ENCODE peak calls at places on chromosomes 7 and 10, in four cellular contexts. O is heart left ventricle, Z is esophagus squamous epithelium, R is tibial artery. G is an unnamed sample.
A peak's percentile ranks its signal among the peaks of the same experiment; 100 is the strongest.

GRCh38 chr10:88962336-88962735 is 9.8 kb upstream of the ACTA2 start:
- DNase-seq in O (no peak), Z (no peak), R (no peak), G (no peak)

GRCh38 chr10:132407243-132407746 is 10.3 kb downstream of the PWWP2B start:
- DNase-seq in O (peak; percentile 60), Z (no peak), R (no peak), G (no peak)

GRCh38 chr7:28858206-28858605 is 99.9 kb downstream of the TRIL start:
- DNase-seq in O (no peak), Z (no peak), R (no peak), G (no peak)

GRCh38 chr10:34491666-34492065 is 323.4 kb downstream of the PARD3 start:
- DNase-seq in O (no peak), Z (no peak), R (no peak), G (no peak)

GRCh38 chr10:28459453-28460144 is 73.3 kb upstream of the WAC start:
- DNase-seq in O (no peak), Z (no peak), R (no peak), G (no peak)

GRCh38 chr10:47165711-47166404 is 134.1 kb upstream of the GDF10 start:
- DNase-seq in O (peak; percentile 58), Z (no peak), R (peak; percentile 90), G (peak; percentile 22)

GRCh38 chr7:104395162-104395561 is 66.8 kb downstream of the LHFPL3 start:
- DNase-seq in O (no peak), Z (no peak), R (no peak), G (no peak)

GRCh38 chr7:24702674-24703235 is 54.5 kb downstream of the GSDME start:
- DNase-seq in O (no peak), Z (no peak), R (no peak), G (no peak)

GRCh38 chr10:114394531-114394930 is 9.8 kb downstream of the AFAP1L2 start:
- DNase-seq in O (no peak), Z (no peak), R (no peak), G (no peak)

DNA sequence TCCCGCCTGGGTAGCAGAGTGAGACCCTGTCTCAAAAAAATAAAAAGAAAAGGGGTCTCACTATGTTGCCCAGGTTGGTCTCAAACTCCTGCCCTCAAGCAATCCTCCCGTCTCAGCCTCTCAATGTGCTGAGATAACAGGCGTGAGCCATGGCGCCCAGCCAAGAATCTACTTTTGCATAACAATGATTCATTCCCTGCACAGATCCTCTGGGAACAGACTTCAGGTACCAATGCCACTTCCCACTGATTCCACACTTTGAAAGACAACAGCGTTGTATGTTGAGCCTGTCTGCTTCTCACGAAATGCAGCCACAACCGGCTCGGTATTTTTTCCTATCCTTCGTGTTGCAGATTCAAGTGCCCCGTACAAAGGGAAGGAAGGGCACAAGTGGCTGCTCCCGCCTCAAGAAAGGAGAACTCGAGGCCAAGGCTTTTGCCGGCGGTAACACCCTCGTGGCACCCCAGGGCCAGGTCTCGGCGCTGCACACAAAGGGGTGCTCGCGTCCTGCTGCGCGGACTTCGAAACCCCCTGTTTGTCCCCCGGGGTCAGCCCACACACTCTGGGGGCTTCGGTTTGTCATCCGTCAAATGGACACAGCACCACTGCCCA is 671 bp downstream of the DAGLB start:
- DNase-seq in O (peak; percentile 62), Z (no peak), R (peak; percentile 84), G (peak; percentile 52)
- H3K27ac ChIP-seq in O (peak overlapping the region; percentile 88), Z (peak overlapping the region; percentile 90), R (peak overlapping the region; percentile 89), G (peak overlapping the region; percentile 83)

GRCh38 chr10:102649770-102650654 is 5.7 kb downstream of the TRIM8 start:
- DNase-seq in O (no peak), Z (no peak), R (no peak), G (no peak)

GRCh38 chr10:102648269-102648888 is 4.1 kb downstream of the TRIM8 start:
- DNase-seq in O (no peak), Z (no peak), R (no peak), G (no peak)

GRCh38 chr10:102647433-102648268 is 3.4 kb downstream of the TRIM8 start:
- DNase-seq in O (no peak), Z (no peak), R (no peak), G (no peak)

GRCh38 chr10:102650655-102651454 is 6.6 kb downstream of the TRIM8 start:
- DNase-seq in O (no peak), Z (no peak), R (no peak), G (no peak)

GRCh38 chr10:102648889-102649752 is 4.8 kb downstream of the TRIM8 start:
- DNase-seq in O (no peak), Z (no peak), R (no peak), G (peak; percentile 48)
- H3K4me1 ChIP-seq in O (peaks cover 87% of the 10 kb centered on the region), Z (peaks cover 57% of the 10 kb centered on the region), R (peaks cover 51% of the 10 kb centered on the region), G (peaks cover 35% of the 10 kb centered on the region)

GRCh38 chr10:102115775-102116174 is 4.4 kb downstream of the LDB1 start:
- DNase-seq in O (no peak), Z (no peak), R (no peak), G (no peak)
- H3K27ac ChIP-seq in O (peak overlapping the region; percentile 94), Z (peak overlapping the region; percentile 91), R (peak overlapping the region; percentile 99), G (peak overlapping the region; percentile 92)

GRCh38 chr7:106073701-106074100 is 38.4 kb downstream of the SYPL1 start:
- DNase-seq in O (no peak), Z (no peak), R (no peak), G (no peak)
- H3K4me1 ChIP-seq in O (peaks cover 65% of the 10 kb centered on the region), Z (peaks cover 59% of the 10 kb centered on the region), R (peaks cover 12% of the 10 kb centered on the region), G (peaks cover 4% of the 10 kb centered on the region)

GRCh38 chr10:59373071-59373470 is 10.7 kb upstream of the FAM13C start:
- DNase-seq in O (no peak), Z (no peak), R (no peak), G (no peak)
- H3K27ac ChIP-seq in O (no peak overlapping the region), Z (peak overlapping the region; percentile 42), R (peak overlapping the region; percentile 44), G (no peak overlapping the region)

GRCh38 chr7:6258440-6259182 is 13.8 kb downstream of the CYTH3 start:
- DNase-seq in O (no peak), Z (no peak), R (no peak), G (no peak)
- H3K4me1 ChIP-seq in O (peaks cover 68% of the 10 kb centered on the region), Z (no peaks in the 10 kb centered on the region), R (peaks cover 77% of the 10 kb centered on the region), G (peaks cover 8% of the 10 kb centered on the region)

DNA sequence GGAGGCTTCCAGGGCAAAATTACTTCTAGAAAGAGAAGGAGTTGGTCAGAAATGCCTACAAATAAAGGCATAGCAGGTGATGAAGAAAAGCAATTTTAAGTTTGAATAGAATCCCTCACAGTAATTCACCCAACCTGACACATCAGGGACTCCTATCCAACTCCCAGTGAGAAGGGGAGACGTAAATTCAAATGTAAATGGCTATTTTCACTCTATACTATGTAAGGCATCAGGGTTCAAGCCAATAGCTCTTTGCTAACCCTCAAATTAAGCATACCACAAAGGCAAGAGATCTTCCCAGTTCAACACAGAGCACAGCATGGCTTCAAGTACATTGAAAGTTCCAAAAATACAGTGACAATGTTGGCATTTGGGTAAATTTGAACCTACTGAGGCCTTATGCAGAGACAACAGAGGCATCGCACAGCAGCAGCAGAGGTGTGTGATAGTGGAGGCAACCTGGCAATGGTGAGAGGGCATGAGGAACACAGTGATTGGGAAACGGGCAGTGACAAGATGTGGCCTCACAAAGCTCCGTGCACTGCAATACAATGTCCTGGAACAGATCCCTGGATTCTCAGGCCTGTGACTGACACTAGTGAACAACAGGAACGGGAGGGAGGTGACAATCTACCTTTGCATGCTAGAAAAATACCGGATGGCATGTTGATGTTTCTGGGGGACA is 95.7 kb downstream of the VSTM2A start:
- DNase-seq in O (no peak), Z (no peak), R (no peak), G (no peak)
- H3K27ac ChIP-seq in O (no peak overlapping the region), Z (no peak overlapping the region), R (no peak overlapping the region), G (no peak overlapping the region)

GRCh38 chr10:22630229-22631174 is 83.9 kb downstream of the PIP4K2A start:
- DNase-seq in O (no peak), Z (no peak), R (no peak), G (no peak)
- H3K4me1 ChIP-seq in O (peaks cover 24% of the 10 kb centered on the region), Z (no peaks in the 10 kb centered on the region), R (no peaks in the 10 kb centered on the region), G (no peaks in the 10 kb centered on the region)

GRCh38 chr7:114823290-114823689 is 98.6 kb upstream of the MDFIC start:
- DNase-seq in O (no peak), Z (no peak), R (no peak), G (no peak)

GRCh38 chr7:114819629-114820362 is 102.1 kb upstream of the MDFIC start:
- DNase-seq in O (no peak), Z (no peak), R (no peak), G (no peak)

GRCh38 chr7:114822844-114823243 is 99.0 kb upstream of the MDFIC start:
- DNase-seq in O (no peak), Z (no peak), R (no peak), G (no peak)

GRCh38 chr7:114822131-114822530 is 99.8 kb upstream of the MDFIC start:
- DNase-seq in O (no peak), Z (no peak), R (no peak), G (no peak)

DNA sequence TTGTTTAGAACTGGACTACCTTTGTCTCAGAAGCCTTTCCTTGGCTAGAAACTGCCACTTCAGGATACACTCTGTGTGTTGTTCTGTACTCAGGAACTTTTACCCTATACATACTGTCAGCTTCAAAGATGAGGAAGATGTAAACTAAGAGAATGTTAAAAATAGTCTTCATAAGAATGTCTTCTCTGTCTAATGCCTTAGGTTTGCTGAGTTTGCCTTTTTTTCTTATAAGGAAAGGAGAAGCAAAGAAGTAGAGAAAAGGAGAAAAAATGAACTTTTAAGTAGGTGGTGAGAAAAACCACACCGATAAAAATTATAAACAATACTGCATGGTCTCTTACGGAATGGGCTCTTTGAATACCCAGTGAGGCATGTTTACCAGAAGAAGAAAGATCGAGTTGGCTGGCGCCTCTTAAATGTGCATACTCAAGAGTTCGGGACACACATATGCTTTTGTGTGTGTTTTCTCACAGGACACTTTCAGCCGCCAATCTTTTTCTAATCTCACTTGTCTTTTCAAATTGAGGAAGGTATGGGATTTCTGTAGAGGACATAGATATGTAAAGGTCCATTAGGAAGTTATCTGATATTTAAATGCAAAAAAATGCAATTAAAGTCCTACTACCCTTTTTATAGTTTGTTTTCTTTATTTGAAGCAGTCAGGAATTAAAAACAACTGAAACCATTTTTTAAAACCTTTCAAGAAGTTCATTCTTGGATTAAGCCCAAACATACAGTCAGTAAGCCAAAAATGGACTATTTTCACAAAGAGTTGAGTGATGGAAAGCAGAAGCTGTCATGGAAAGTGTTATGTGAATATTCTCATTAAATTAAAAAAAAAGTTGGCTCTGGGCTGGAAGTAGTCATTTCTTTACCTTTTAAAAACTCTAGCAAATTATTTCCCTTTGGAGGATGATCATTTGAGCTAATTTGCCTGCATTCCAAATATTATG is 100.6 kb upstream of the MDFIC start:
- DNase-seq in O (no peak), Z (no peak), R (no peak), G (no peak)
- H3K27ac ChIP-seq in O (no peak overlapping the region), Z (no peak overlapping the region), R (no peak overlapping the region), G (no peak overlapping the region)

DNA sequence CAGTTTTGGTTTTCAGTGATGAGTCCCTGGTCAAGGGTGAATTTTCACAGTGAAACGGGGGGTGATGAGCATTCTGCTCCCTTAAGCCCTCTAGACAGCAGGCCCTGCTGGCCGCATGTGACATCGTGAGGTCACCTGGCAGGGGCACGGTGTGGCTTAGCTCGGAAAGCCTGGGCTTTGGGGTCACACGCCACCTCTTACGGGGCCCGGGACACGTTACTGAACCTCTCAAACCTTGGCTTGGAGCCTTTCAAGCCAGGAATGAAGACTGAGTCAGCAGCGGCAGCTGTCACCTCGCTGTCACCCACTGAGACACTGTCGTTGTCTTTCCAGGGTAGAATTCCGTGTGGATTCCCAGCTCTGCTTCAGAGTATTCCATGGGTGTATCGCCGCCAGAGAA is 4.1 kb downstream of the GET4 start:
- DNase-seq in O (no peak), Z (no peak), R (no peak), G (no peak)
- H3K4me1 ChIP-seq in O (peaks cover 74% of the 10 kb centered on the region), Z (peaks cover 37% of the 10 kb centered on the region), R (peaks cover 27% of the 10 kb centered on the region), G (peaks cover 11% of the 10 kb centered on the region)

G was measured in prostate gland.